ENCODE peak calls at places on chromosomes 2 and 18, in six cellular contexts. K, I, P, S, W and N are unnamed samples.

GRCh38 chr18:526681-527080 is 26.2 kb upstream of the COLEC12 start:
- DNase-seq in K (no peak), S (no peak), W (no peak), I (no peak), P (no peak), N (no peak)

GRCh38 chr2:223041527-223042109 is 10.4 kb upstream of the KCNE4 start:
- DNase-seq in S (no peak), P (peak; percentile 98), K (peak; percentile 99), W (peak; percentile 94), I (peak; percentile 96), N (peak; percentile 96)

GRCh38 chr18:25299426-25299825 is 52.5 kb downstream of the ZNF521 start:
- DNase-seq in S (no peak), P (peak; percentile 78), I (peak; percentile 76), W (peak; percentile 61), K (peak; percentile 86), N (peak; percentile 63)

GRCh38 chr2:38322224-38322914 is 54.7 kb downstream of the ATL2 start:
- DNase-seq in I (no peak), S (no peak), K (no peak), W (no peak), P (no peak), N (no peak)

GRCh38 chr2:39379643-39380524 is 57.2 kb downstream of the MAP4K3 start:
- DNase-seq in S (peak; percentile 59), W (peak; percentile 19), K (peak; percentile 68), I (peak; percentile 87), P (peak; percentile 86), N (peak; percentile 64)

GRCh38 chr2:106581755-106582430 is 94.7 kb downstream of the CD8B2 start:
- DNase-seq in W (no peak), P (peak; percentile 65), S (peak; percentile 51), I (peak; percentile 74), K (peak; percentile 49), N (peak; percentile 49)

GRCh38 chr2:187855689-187856088 is 301.5 kb upstream of the TFPI start:
- DNase-seq in S (no peak), I (no peak), K (no peak), P (no peak), W (no peak), N (no peak)

GRCh38 chr2:161118722-161119121 is 41.5 kb upstream of the TANK start:
- DNase-seq in I (no peak), W (no peak), K (no peak), P (no peak), S (no peak), N (no peak)

GRCh38 chr2:98795535-98795902 is 64.6 kb upstream of the MGAT4A start:
- DNase-seq in K (no peak), P (no peak), I (no peak), W (no peak), S (peak; percentile 75), N (no peak)

GRCh38 chr18:48904847-48905394 is 45.8 kb downstream of the SMAD7 start:
- DNase-seq in P (no peak), I (no peak), S (no peak), K (no peak), W (no peak), N (no peak)

GRCh38 chr2:135709992-135710391 is 31.7 kb upstream of the UBXN4 start:
- DNase-seq in P (peak; percentile 62), W (no peak), K (peak; percentile 39), S (peak; percentile 44), I (peak; percentile 66), N (peak; percentile 50)

GRCh38 chr2:120984452-120985173 is 248.9 kb downstream of the GLI2 start:
- DNase-seq in I (no peak), K (no peak), S (no peak), P (no peak), W (no peak), N (no peak)

GRCh38 chr2:224523626-224524577 is 61.3 kb downstream of the CUL3 start:
- DNase-seq in P (no peak), S (no peak), I (peak; percentile 67), W (no peak), K (peak; percentile 18), N (no peak)

GRCh38 chr2:23708771-23709170 is 218.2 kb downstream of the ATAD2B start:
- DNase-seq in K (no peak), W (no peak), S (no peak), P (no peak), I (no peak), N (no peak)

GRCh38 chr2:201329409-201329808 is 27.7 kb downstream of the FLACC1 start:
- DNase-seq in S (no peak), I (no peak), K (no peak), P (no peak), W (no peak), N (no peak)

GRCh38 chr18:3692113-3692621 is 242.2 kb downstream of the TGIF1 start:
- DNase-seq in I (no peak), S (peak; percentile 10), W (no peak), P (no peak), K (no peak), N (no peak)

GRCh38 chr2:241592126-241592845 is 33.7 kb downstream of the BOK start:
- DNase-seq in P (no peak), S (no peak), I (no peak), K (no peak), W (no peak), N (no peak)

GRCh38 chr2:105081006-105081701 is 43.3 kb downstream of the MRPS9 start:
- DNase-seq in W (no peak), I (peak; percentile 73), K (peak; percentile 46), S (no peak), P (peak; percentile 18), N (peak; percentile 22)

GRCh38 chr2:152491139-152491472 is 156.1 kb downstream of the FMNL2 start:
- DNase-seq in K (no peak), P (no peak), W (no peak), S (no peak), I (no peak), N (no peak)

GRCh38 chr2:49858657-49859056 is 704.3 kb upstream of the FSHR start:
- DNase-seq in I (no peak), S (no peak), K (no peak), W (no peak), P (no peak), N (no peak)

GRCh38 chr18:80109676-80110078 is 615 bp downstream of the ADNP2 start:
- DNase-seq in P (peak; percentile 42), K (peak; percentile 31), W (no peak), S (no peak), I (peak; percentile 53), N (peak; percentile 48)

GRCh38 chr2:173401716-173402326 is 47.1 kb downstream of the CDCA7 start:
- DNase-seq in W (no peak), S (no peak), K (peak; percentile 8), P (peak; percentile 6), I (peak; percentile 25), N (peak; percentile 7)
- H3K4me3 ChIP-seq in W (peak overlapping the region; percentile 10), S (no peak overlapping the region), K (peak overlapping the region; percentile 1), P (no peak overlapping the region), I (peak overlapping the region; percentile 26), N (no peak overlapping the region)

GRCh38 chr18:77030201-77030600 is 102.4 kb downstream of the MBP start:
- DNase-seq in P (no peak), K (no peak), W (no peak), I (no peak), S (no peak), N (no peak)
- TF ChIP-seq CTCF in P (no peak), K (no peak), W (no peak), I (no peak), S (no peak), N (no peak)

GRCh38 chr2:74836675-74837401 is 2.9 kb downstream of the HK2 start:
- DNase-seq in I (no peak), W (no peak), P (no peak), S (no peak), K (no peak), N (no peak)
- H3K4me3 ChIP-seq in I (no peak overlapping the region), W (no peak overlapping the region), P (peak overlapping the region; percentile 99), S (peak overlapping the region; percentile 97), K (peak overlapping the region; percentile 97), N (no peak overlapping the region)

GRCh38 chr2:20373241-20373640 is 22.6 kb upstream of the PUM2 start:
- DNase-seq in K (no peak), P (no peak), W (no peak), I (no peak), S (no peak), N (no peak)
- TF ChIP-seq CTCF in K (no peak), P (no peak), W (no peak), I (no peak), S (no peak), N (no peak)

DNA sequence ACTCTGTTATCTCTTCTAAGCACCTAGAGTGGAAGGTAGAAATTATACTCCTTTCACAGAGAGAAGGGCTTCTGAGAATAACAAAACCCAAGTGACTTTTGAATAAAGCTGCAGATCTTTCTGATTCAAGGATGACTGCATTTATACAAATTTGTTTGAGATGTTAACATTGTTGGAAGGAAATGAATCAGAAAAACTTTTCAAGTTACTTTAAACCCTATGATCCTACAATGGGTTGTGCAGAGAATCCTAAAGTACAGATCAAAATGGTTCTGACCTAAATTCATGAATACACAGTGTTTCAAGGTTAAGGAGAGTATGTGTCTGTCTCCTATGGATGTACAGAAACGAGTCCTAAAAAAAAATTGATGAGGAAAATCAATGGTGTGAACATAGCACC is 1.8 kb downstream of the RFTN2 start:
- DNase-seq in P (no peak), W (no peak), S (no peak), I (no peak), K (no peak), N (no peak)
- H3K4me3 ChIP-seq in P (peak overlapping the region; percentile 2), W (no peak overlapping the region), S (no peak overlapping the region), I (peak overlapping the region; percentile 63), K (no peak overlapping the region), N (peak overlapping the region; percentile 62)

GRCh38 chr2:163613155-163613554 is 122.7 kb downstream of the FIGN start:
- DNase-seq in W (no peak), I (no peak), K (no peak), P (no peak), S (no peak), N (no peak)

GRCh38 chr2:163607630-163608029 is 128.2 kb downstream of the FIGN start:
- DNase-seq in S (no peak), P (no peak), K (no peak), W (no peak), I (no peak), N (no peak)

GRCh38 chr2:163612332-163612731 is 123.5 kb downstream of the FIGN start:
- DNase-seq in K (no peak), S (no peak), P (no peak), I (no peak), W (no peak), N (no peak)

GRCh38 chr2:163611557-163611906 is 124.3 kb downstream of the FIGN start:
- DNase-seq in P (no peak), S (no peak), W (no peak), I (no peak), K (no peak), N (no peak)

DNA sequence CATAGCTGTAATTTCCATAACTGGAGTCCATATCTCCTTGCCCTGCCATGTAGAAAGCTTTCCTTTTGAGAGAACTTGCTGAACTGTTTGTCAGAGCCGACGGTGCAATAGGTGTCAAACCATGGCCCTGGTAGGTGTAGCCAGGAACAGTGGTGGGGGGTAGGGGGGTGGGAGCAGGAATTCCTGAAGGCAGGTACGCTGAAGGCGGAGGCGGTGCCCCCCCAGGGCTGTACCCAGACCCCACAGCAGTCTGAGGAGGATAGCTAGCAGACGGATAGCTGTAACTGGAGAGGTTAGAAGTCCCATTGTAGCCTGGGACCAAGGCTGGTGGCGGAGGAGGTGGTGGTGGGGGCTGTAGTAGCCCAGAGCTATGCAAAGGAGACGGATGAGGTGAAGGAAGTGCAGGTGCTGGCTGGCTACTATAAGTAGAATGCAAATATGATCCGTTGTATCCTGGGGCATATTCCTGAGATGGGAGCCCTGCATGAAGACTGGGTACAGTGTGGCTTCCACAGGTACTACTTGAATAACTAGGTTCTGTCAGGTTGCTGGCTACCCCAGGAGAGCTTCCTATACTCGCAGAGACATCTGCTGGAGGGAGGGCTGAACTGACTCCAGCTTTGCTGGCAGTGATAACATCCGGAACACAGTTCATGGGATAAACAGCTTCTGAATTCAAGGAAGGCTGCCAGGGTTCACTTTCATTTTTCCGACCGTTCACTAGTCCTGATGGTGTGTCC is 124.8 kb downstream of the FIGN start:
- DNase-seq in W (no peak), S (peak; percentile 10), I (no peak), P (no peak), K (no peak), N (no peak)
- TF ChIP-seq CTCF in W (no peak), S (peak; percentile 64), I (peak; percentile 44), P (no peak), K (no peak), N (no peak)